ENCODE peak calls at places on chromosomes 3 and 15, in five cellular contexts. One of them, this sample, is unnamed.

GRCh38 chr3:125280966-125281365 is 68.4 kb upstream of the SLC12A8 start:
- DNase-seq in mucosa of descending colon: no peak
- DNase-seq in left ventricle myocardium inferior: no peak
- DNase-seq in CD8-positive, alpha-beta T cell: no peak
- DNase-seq in ovary: no peak
- DNase-seq in this sample: no peak

GRCh38 chr3:197801801-197802504 is 10.9 kb downstream of the LRCH3 start:
- DNase-seq in mucosa of descending colon: peak; percentile 36
- DNase-seq in left ventricle myocardium inferior: no peak
- DNase-seq in CD8-positive, alpha-beta T cell: peak; percentile 24
- DNase-seq in ovary: no peak
- DNase-seq in this sample: peak; percentile 49

GRCh38 chr15:39920510-39921273 is 626 bp upstream of the GPR176 start:
- DNase-seq in mucosa of descending colon: peak; percentile 83
- DNase-seq in left ventricle myocardium inferior: peak; percentile 79
- DNase-seq in CD8-positive, alpha-beta T cell: peak; percentile 75
- DNase-seq in ovary: peak; percentile 88
- DNase-seq in this sample: no peak

GRCh38 chr3:76570436-76571057 is 469.4 kb upstream of the ROBO2 start:
- DNase-seq in mucosa of descending colon: no peak
- DNase-seq in left ventricle myocardium inferior: no peak
- DNase-seq in CD8-positive, alpha-beta T cell: no peak
- DNase-seq in ovary: no peak
- DNase-seq in this sample: peak; percentile 13

GRCh38 chr15:74406992-74407705 is 26.6 kb downstream of the SEMA7A start:
- DNase-seq in mucosa of descending colon: no peak
- DNase-seq in left ventricle myocardium inferior: no peak
- DNase-seq in CD8-positive, alpha-beta T cell: no peak
- DNase-seq in ovary: peak; percentile 80
- DNase-seq in this sample: peak; percentile 83

GRCh38 chr3:196339493-196340254 is 1.5 kb upstream of the TM4SF19 start:
- DNase-seq in mucosa of descending colon: no peak
- DNase-seq in left ventricle myocardium inferior: no peak
- DNase-seq in CD8-positive, alpha-beta T cell: no peak
- DNase-seq in ovary: no peak
- DNase-seq in this sample: peak; percentile 82

GRCh38 chr3:129604942-129605592 is 1.4 kb downstream of the PLXND1 start:
- DNase-seq in mucosa of descending colon: no peak
- DNase-seq in left ventricle myocardium inferior: no peak
- DNase-seq in CD8-positive, alpha-beta T cell: no peak
- DNase-seq in ovary: no peak
- DNase-seq in this sample: no peak

GRCh38 chr3:77081240-77081661 is 41.4 kb downstream of the ROBO2 start:
- DNase-seq in mucosa of descending colon: peak; percentile 33
- DNase-seq in left ventricle myocardium inferior: peak; percentile 26
- DNase-seq in CD8-positive, alpha-beta T cell: no peak
- DNase-seq in ovary: peak; percentile 45
- DNase-seq in this sample: no peak

GRCh38 chr15:31434418-31435255 is 108.0 kb downstream of the KLF13 start:
- DNase-seq in mucosa of descending colon: peak; percentile 74
- DNase-seq in left ventricle myocardium inferior: peak; percentile 54
- DNase-seq in CD8-positive, alpha-beta T cell: peak; percentile 87
- DNase-seq in ovary: peak; percentile 59
- DNase-seq in this sample: peak; percentile 98

GRCh38 chr3:20145874-20146273 is 40.1 kb downstream of the SGO1 start:
- DNase-seq in mucosa of descending colon: no peak
- DNase-seq in left ventricle myocardium inferior: no peak
- DNase-seq in CD8-positive, alpha-beta T cell: no peak
- DNase-seq in ovary: no peak
- DNase-seq in this sample: no peak

GRCh38 chr3:51946796-51947195 is 4.6 kb downstream of the PARP3 start:
- DNase-seq in mucosa of descending colon: no peak
- DNase-seq in left ventricle myocardium inferior: no peak
- DNase-seq in CD8-positive, alpha-beta T cell: no peak
- DNase-seq in ovary: peak; percentile 23
- DNase-seq in this sample: no peak

GRCh38 chr15:74867562-74868458 is 5.4 kb downstream of the SCAMP2 start:
- DNase-seq in mucosa of descending colon: peak; percentile 65
- DNase-seq in left ventricle myocardium inferior: no peak
- DNase-seq in CD8-positive, alpha-beta T cell: no peak
- DNase-seq in ovary: no peak
- DNase-seq in this sample: peak; percentile 88

GRCh38 chr3:171772427-171773056 is 37.7 kb downstream of the PLD1 start:
- DNase-seq in mucosa of descending colon: peak; percentile 84
- DNase-seq in left ventricle myocardium inferior: no peak
- DNase-seq in CD8-positive, alpha-beta T cell: peak; percentile 40
- DNase-seq in ovary: peak; percentile 68
- DNase-seq in this sample: peak; percentile 81

GRCh38 chr3:81965696-81966095 is 204.3 kb upstream of the GBE1 start:
- DNase-seq in mucosa of descending colon: no peak
- DNase-seq in left ventricle myocardium inferior: no peak
- DNase-seq in CD8-positive, alpha-beta T cell: no peak
- DNase-seq in ovary: no peak
- DNase-seq in this sample: no peak

GRCh38 chr15:80636675-80637074 is 58.4 kb upstream of the ABHD17C start:
- DNase-seq in mucosa of descending colon: peak; percentile 25
- DNase-seq in left ventricle myocardium inferior: no peak
- DNase-seq in CD8-positive, alpha-beta T cell: no peak
- DNase-seq in ovary: no peak
- DNase-seq in this sample: no peak

GRCh38 chr3:191236635-191237034 is 37.6 kb downstream of the OSTN start:
- DNase-seq in mucosa of descending colon: no peak
- DNase-seq in left ventricle myocardium inferior: no peak
- DNase-seq in CD8-positive, alpha-beta T cell: no peak
- DNase-seq in ovary: no peak
- DNase-seq in this sample: no peak

GRCh38 chr15:61057830-61058529 is 171.1 kb downstream of the RORA start:
- DNase-seq in mucosa of descending colon: no peak
- DNase-seq in left ventricle myocardium inferior: no peak
- DNase-seq in CD8-positive, alpha-beta T cell: no peak
- DNase-seq in ovary: no peak
- DNase-seq in this sample: no peak

GRCh38 chr15:67701669-67702068 is 123.6 kb upstream of the SKOR1 start:
- DNase-seq in mucosa of descending colon: no peak
- DNase-seq in left ventricle myocardium inferior: no peak
- DNase-seq in CD8-positive, alpha-beta T cell: no peak
- DNase-seq in ovary: no peak
- DNase-seq in this sample: no peak

GRCh38 chr15:50906954-50907865 is 1.3 kb upstream of the AP4E1 start:
- DNase-seq in mucosa of descending colon: peak; percentile 52
- DNase-seq in left ventricle myocardium inferior: no peak
- DNase-seq in CD8-positive, alpha-beta T cell: peak; percentile 74
- DNase-seq in ovary: no peak
- DNase-seq in this sample: peak; percentile 52

GRCh38 chr3:131361464-131362421 is 19.8 kb upstream of the NUDT16 start:
- DNase-seq in mucosa of descending colon: peak; percentile 94
- DNase-seq in left ventricle myocardium inferior: peak; percentile 83
- DNase-seq in CD8-positive, alpha-beta T cell: no peak
- DNase-seq in ovary: peak; percentile 84
- DNase-seq in this sample: no peak

GRCh38 chr3:49813497-49814174 is at the start of gene UBA7:
- DNase-seq in mucosa of descending colon: peak; percentile 72
- DNase-seq in left ventricle myocardium inferior: peak; percentile 48
- DNase-seq in CD8-positive, alpha-beta T cell: peak; percentile 44
- DNase-seq in ovary: peak; percentile 68
- DNase-seq in this sample: peak; percentile 67

GRCh38 chr3:42080452-42080872 is 10.7 kb upstream of the TRAK1 start:
- DNase-seq in mucosa of descending colon: peak; percentile 64
- DNase-seq in left ventricle myocardium inferior: no peak
- DNase-seq in CD8-positive, alpha-beta T cell: no peak
- DNase-seq in ovary: no peak
- DNase-seq in this sample: peak; percentile 65

GRCh38 chr15:85444329-85444605 is 63.9 kb downstream of the AKAP13 start:
- DNase-seq in mucosa of descending colon: no peak
- DNase-seq in left ventricle myocardium inferior: no peak
- DNase-seq in CD8-positive, alpha-beta T cell: no peak
- DNase-seq in ovary: no peak
- DNase-seq in this sample: no peak
- H3K4me3 ChIP-seq in mucosa of descending colon: no peak overlapping the region
- H3K4me3 ChIP-seq in left ventricle myocardium inferior: no peak overlapping the region
- H3K4me3 ChIP-seq in CD8-positive, alpha-beta T cell: no peak overlapping the region
- H3K4me3 ChIP-seq in ovary: no peak overlapping the region
- H3K4me3 ChIP-seq in this sample: no peak overlapping the region

GRCh38 chr3:46926039-46926438 is 48.5 kb downstream of the PTH1R start:
- DNase-seq in mucosa of descending colon: no peak
- DNase-seq in left ventricle myocardium inferior: no peak
- DNase-seq in CD8-positive, alpha-beta T cell: no peak
- DNase-seq in ovary: peak; percentile 36
- DNase-seq in this sample: no peak
- TF ChIP-seq CTCF in mucosa of descending colon: no peak
- TF ChIP-seq CTCF in left ventricle myocardium inferior: no peak
- TF ChIP-seq CTCF in CD8-positive, alpha-beta T cell: no peak
- TF ChIP-seq CTCF in ovary: no peak
- TF ChIP-seq CTCF in this sample: no peak

DNA sequence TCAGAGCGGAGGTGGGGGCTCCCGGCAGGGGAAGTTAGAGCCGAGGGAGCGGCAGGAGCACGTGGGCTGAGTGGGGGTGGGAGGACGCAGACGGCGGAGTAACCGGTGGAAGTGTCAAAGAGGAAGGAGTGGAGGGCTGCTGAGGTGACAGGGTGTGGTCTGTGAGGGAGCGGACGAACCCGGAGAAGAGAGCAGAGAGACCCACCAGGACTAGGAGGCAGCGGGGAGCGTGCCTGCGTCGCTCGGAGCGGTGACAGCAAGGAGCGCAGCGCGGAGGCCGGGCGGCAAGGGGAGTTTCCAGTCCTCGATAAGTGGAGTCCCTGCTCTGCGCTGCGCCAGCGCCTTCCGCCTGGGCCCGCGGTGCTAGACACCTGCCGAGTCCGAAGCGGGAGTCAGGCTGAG is 533.3 kb upstream of the SEMA6D start:
- DNase-seq in mucosa of descending colon: peak; percentile 24
- DNase-seq in left ventricle myocardium inferior: no peak
- DNase-seq in CD8-positive, alpha-beta T cell: no peak
- DNase-seq in ovary: peak; percentile 31
- DNase-seq in this sample: no peak
- H3K4me3 ChIP-seq in mucosa of descending colon: no peak overlapping the region
- H3K4me3 ChIP-seq in left ventricle myocardium inferior: peak overlapping the region; percentile 69
- H3K4me3 ChIP-seq in CD8-positive, alpha-beta T cell: no peak overlapping the region
- H3K4me3 ChIP-seq in ovary: peak overlapping the region; percentile 8
- H3K4me3 ChIP-seq in this sample: no peak overlapping the region

GRCh38 chr15:82228750-82229149 is 33.8 kb downstream of the EFL1 start:
- DNase-seq in mucosa of descending colon: no peak
- DNase-seq in left ventricle myocardium inferior: no peak
- DNase-seq in CD8-positive, alpha-beta T cell: no peak
- DNase-seq in ovary: no peak
- DNase-seq in this sample: no peak

GRCh38 chr15:82231842-82232241 is 30.7 kb downstream of the EFL1 start:
- DNase-seq in mucosa of descending colon: no peak
- DNase-seq in left ventricle myocardium inferior: no peak
- DNase-seq in CD8-positive, alpha-beta T cell: no peak
- DNase-seq in ovary: no peak
- DNase-seq in this sample: no peak

GRCh38 chr15:82231233-82231632 is 31.3 kb downstream of the EFL1 start:
- DNase-seq in mucosa of descending colon: no peak
- DNase-seq in left ventricle myocardium inferior: no peak
- DNase-seq in CD8-positive, alpha-beta T cell: no peak
- DNase-seq in ovary: no peak
- DNase-seq in this sample: no peak
- TF ChIP-seq CTCF in mucosa of descending colon: no peak
- TF ChIP-seq CTCF in left ventricle myocardium inferior: no peak
- TF ChIP-seq CTCF in CD8-positive, alpha-beta T cell: no peak
- TF ChIP-seq CTCF in ovary: no peak
- TF ChIP-seq CTCF in this sample: no peak

DNA sequence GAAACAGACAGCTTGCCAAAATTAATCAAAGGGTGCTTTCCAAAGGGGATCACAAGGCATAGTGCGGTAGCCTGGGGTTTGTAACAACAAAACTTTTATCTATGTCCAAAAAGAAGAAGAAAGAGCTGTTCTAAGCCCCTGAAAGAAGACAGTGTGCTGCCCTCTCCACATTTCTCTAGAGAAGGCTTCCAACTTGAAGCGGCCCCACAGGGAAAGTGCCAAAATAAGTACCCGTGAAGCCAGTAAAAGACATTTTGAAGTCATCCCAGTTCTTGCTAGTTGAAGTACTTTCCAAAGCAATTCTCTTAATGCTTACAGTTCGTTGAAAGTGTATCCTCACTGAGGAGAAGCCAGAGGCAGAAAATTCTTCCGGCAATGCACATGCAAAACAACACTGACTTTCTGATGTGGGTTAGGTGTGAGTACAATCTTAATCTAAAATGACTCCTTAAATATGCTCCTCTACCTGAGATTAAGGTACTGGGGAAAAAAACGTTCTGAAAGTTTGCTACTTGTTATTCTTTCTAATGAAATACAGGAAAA is 21.3 kb downstream of the GPR15 start:
- DNase-seq in mucosa of descending colon: no peak
- DNase-seq in left ventricle myocardium inferior: no peak
- DNase-seq in CD8-positive, alpha-beta T cell: no peak
- DNase-seq in ovary: no peak
- DNase-seq in this sample: no peak
- H3K4me3 ChIP-seq in mucosa of descending colon: no peak overlapping the region
- H3K4me3 ChIP-seq in left ventricle myocardium inferior: no peak overlapping the region
- H3K4me3 ChIP-seq in CD8-positive, alpha-beta T cell: no peak overlapping the region
- H3K4me3 ChIP-seq in ovary: no peak overlapping the region
- H3K4me3 ChIP-seq in this sample: no peak overlapping the region

GRCh38 chr3:55405436-55405835 is 81.7 kb downstream of the WNT5A start:
- DNase-seq in mucosa of descending colon: no peak
- DNase-seq in left ventricle myocardium inferior: no peak
- DNase-seq in CD8-positive, alpha-beta T cell: no peak
- DNase-seq in ovary: peak; percentile 37
- DNase-seq in this sample: peak; percentile 25
- TF ChIP-seq CTCF in mucosa of descending colon: no peak
- TF ChIP-seq CTCF in left ventricle myocardium inferior: peak; percentile 27
- TF ChIP-seq CTCF in CD8-positive, alpha-beta T cell: no peak
- TF ChIP-seq CTCF in ovary: no peak
- TF ChIP-seq CTCF in this sample: peak; percentile 46

DNA sequence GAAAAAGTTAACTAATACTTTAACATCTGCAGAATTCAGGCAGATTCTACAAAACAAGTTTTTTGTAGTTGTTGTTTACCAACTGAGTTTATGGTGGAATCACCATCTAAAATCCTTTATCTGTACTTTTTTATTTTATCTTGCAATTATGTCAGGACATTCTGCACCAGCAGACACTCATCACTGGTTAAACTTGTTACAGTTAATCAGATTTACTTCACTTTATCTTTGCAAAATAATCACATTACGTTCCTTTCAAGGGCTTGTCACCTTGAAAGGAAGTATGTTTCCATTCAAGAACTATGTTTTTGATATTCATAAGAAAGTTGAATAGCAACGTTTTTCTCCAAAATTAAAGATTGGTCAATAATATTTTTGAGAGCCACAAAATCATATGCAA is 796.6 kb upstream of the ROBO1 start:
- DNase-seq in mucosa of descending colon: no peak
- DNase-seq in left ventricle myocardium inferior: no peak
- DNase-seq in CD8-positive, alpha-beta T cell: no peak
- DNase-seq in ovary: no peak
- DNase-seq in this sample: no peak
- H3K4me3 ChIP-seq in mucosa of descending colon: no peak overlapping the region
- H3K4me3 ChIP-seq in left ventricle myocardium inferior: no peak overlapping the region
- H3K4me3 ChIP-seq in CD8-positive, alpha-beta T cell: no peak overlapping the region
- H3K4me3 ChIP-seq in ovary: no peak overlapping the region
- H3K4me3 ChIP-seq in this sample: no peak overlapping the region

This sample was measured in NB4.